ENCODE peak calls at places on chromosomes 2 and 18, in nine cellular contexts. One of them, this sample, is unnamed.

GRCh38 chr2:55302241-55302640 is 33.2 kb upstream of the MTIF2 start:
- DNase-seq in OCI-LY7: no peak
- DNase-seq in osteocyte: no peak
- DNase-seq in AG09319: no peak
- DNase-seq in left lung: no peak
- DNase-seq in mesothelial cell of epicardium: no peak
- DNase-seq in GM10248: peak
- DNase-seq in neural progenitor cell: no peak
- DNase-seq in hepatocyte: no peak
- DNase-seq in this sample: no peak

GRCh38 chr18:24209558-24209957 is 70.7 kb downstream of the CABYR start:
- DNase-seq in neural progenitor cell: no peak
- DNase-seq in osteocyte: no peak
- DNase-seq in mesothelial cell of epicardium: no peak
- DNase-seq in hepatocyte: no peak
- DNase-seq in GM10248: no peak
- DNase-seq in AG09319: no peak
- DNase-seq in OCI-LY7: no peak
- DNase-seq in left lung: no peak
- DNase-seq in this sample: no peak

GRCh38 chr2:14552818-14553217 is 79.7 kb upstream of the LRATD1 start:
- DNase-seq in left lung: no peak
- DNase-seq in osteocyte: no peak
- DNase-seq in OCI-LY7: no peak
- DNase-seq in AG09319: no peak
- DNase-seq in mesothelial cell of epicardium: no peak
- DNase-seq in neural progenitor cell: no peak
- DNase-seq in hepatocyte: no peak
- DNase-seq in GM10248: no peak
- DNase-seq in this sample: no peak

GRCh38 chr2:212424090-212424489 is 114.5 kb downstream of the ERBB4 start:
- DNase-seq in neural progenitor cell: no peak
- DNase-seq in osteocyte: no peak
- DNase-seq in hepatocyte: no peak
- DNase-seq in GM10248: no peak
- DNase-seq in OCI-LY7: no peak
- DNase-seq in AG09319: no peak
- DNase-seq in left lung: no peak
- DNase-seq in mesothelial cell of epicardium: no peak
- DNase-seq in this sample: no peak

GRCh38 chr2:75998451-75998850 is 287.7 kb upstream of the GCFC2 start:
- DNase-seq in neural progenitor cell: no peak
- DNase-seq in hepatocyte: no peak
- DNase-seq in left lung: no peak
- DNase-seq in GM10248: no peak
- DNase-seq in mesothelial cell of epicardium: no peak
- DNase-seq in OCI-LY7: no peak
- DNase-seq in AG09319: no peak
- DNase-seq in osteocyte: no peak
- DNase-seq in this sample: no peak

GRCh38 chr2:1855150-1855549 is 110.8 kb upstream of the PXDN start:
- DNase-seq in GM10248: no peak
- DNase-seq in mesothelial cell of epicardium: no peak
- DNase-seq in left lung: no peak
- DNase-seq in osteocyte: no peak
- DNase-seq in AG09319: no peak
- DNase-seq in OCI-LY7: no peak
- DNase-seq in hepatocyte: peak
- DNase-seq in neural progenitor cell: peak
- DNase-seq in this sample: no peak

GRCh38 chr2:219332542-219332941 is at the start of gene RESP18:
- DNase-seq in osteocyte: no peak
- DNase-seq in hepatocyte: no peak
- DNase-seq in GM10248: no peak
- DNase-seq in OCI-LY7: no peak
- DNase-seq in mesothelial cell of epicardium: no peak
- DNase-seq in AG09319: no peak
- DNase-seq in left lung: peak
- DNase-seq in neural progenitor cell: peak
- DNase-seq in this sample: no peak

GRCh38 chr18:40553029-40553428 is 1402.0 kb upstream of the PIK3C3 start:
- DNase-seq in left lung: no peak
- DNase-seq in OCI-LY7: no peak
- DNase-seq in hepatocyte: peak
- DNase-seq in AG09319: no peak
- DNase-seq in osteocyte: no peak
- DNase-seq in GM10248: no peak
- DNase-seq in mesothelial cell of epicardium: no peak
- DNase-seq in neural progenitor cell: no peak
- DNase-seq in this sample: no peak

GRCh38 chr2:99974275-99974674 is 168.1 kb downstream of the AFF3 start:
- DNase-seq in neural progenitor cell: peak
- DNase-seq in OCI-LY7: no peak
- DNase-seq in hepatocyte: peak
- DNase-seq in osteocyte: no peak
- DNase-seq in mesothelial cell of epicardium: no peak
- DNase-seq in GM10248: no peak
- DNase-seq in left lung: no peak
- DNase-seq in AG09319: no peak
- DNase-seq in this sample: no peak

DNA sequence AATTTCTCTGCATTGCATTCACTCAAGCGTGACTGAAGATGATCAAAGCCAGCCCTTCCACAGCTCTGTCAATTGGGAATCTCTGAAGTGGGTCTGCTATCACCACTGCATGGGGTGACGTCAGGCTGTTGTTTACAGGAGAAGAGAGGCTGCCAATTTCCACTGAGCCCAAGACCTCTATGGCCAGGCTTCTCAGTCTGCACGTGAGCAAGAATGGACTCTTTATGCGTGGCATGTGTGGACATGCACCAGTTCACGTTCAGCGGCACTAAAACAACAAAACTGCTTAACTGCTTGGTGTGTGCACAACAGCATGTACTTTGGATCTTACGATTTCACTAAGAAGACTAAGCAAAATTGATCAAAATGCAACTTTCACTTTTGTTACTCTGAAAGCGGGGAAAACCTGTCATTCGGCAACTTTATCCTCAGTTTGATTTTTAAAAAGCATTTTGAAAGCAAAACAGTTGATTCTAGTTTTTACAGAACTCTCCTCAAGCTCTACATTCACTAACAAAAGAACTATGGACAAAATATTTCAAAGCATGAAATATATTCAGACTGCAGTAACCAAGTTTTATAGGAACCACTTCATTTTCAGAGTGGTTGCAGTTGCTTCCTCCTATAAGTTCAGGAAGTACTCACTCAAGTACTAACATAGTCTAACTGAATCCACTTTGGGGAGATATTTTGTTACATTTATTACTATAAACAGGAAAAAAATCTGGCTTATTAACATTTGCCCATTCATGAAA is 77.0 kb upstream of the SERTAD2 start:
- DNase-seq in OCI-LY7: peak
- DNase-seq in hepatocyte: peak
- DNase-seq in mesothelial cell of epicardium: no peak
- DNase-seq in AG09319: peak
- DNase-seq in neural progenitor cell: peak
- DNase-seq in osteocyte: no peak
- DNase-seq in left lung: no peak
- DNase-seq in GM10248: no peak
- DNase-seq in this sample: no peak
- TF ChIP-seq CTCF in OCI-LY7: no peak
- TF ChIP-seq CTCF in hepatocyte: no peak
- TF ChIP-seq CTCF in mesothelial cell of epicardium: no peak
- TF ChIP-seq CTCF in AG09319: no peak
- TF ChIP-seq CTCF in neural progenitor cell: no peak
- TF ChIP-seq CTCF in osteocyte: no peak
- TF ChIP-seq CTCF in left lung: no peak
- TF ChIP-seq CTCF in GM10248: no peak
- TF ChIP-seq CTCF in this sample: no peak

GRCh38 chr18:12057419-12058039 is 36.1 kb upstream of the ANKRD62 start:
- DNase-seq in osteocyte: no peak
- DNase-seq in AG09319: no peak
- DNase-seq in neural progenitor cell: no peak
- DNase-seq in left lung: peak
- DNase-seq in hepatocyte: no peak
- DNase-seq in OCI-LY7: no peak
- DNase-seq in GM10248: no peak
- DNase-seq in mesothelial cell of epicardium: no peak
- DNase-seq in this sample: no peak
- TF ChIP-seq CTCF in osteocyte: no peak
- TF ChIP-seq CTCF in AG09319: no peak
- TF ChIP-seq CTCF in neural progenitor cell: peak
- TF ChIP-seq CTCF in left lung: no peak
- TF ChIP-seq CTCF in hepatocyte: no peak
- TF ChIP-seq CTCF in OCI-LY7: peak
- TF ChIP-seq CTCF in GM10248: no peak
- TF ChIP-seq CTCF in mesothelial cell of epicardium: no peak
- TF ChIP-seq CTCF in this sample: no peak

DNA sequence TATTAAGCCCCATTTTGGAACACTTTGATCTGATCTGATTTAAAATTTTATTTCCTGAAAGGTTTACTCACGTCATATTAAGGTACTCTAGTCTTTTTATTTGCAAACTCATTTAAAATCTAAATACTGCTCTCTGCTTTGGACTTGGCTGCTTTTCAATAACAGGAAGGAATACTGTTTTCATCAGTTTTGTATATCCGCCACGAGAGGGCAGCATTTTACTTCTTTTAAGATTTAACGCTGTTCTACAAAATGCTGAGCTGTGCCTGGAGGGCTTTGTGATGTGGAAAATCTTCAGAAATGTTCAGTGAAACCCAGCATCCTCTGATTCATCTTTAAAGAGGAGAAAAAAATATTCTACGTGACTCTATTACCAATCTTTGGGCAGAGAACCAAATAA is 37.5 kb upstream of the SLC38A11 start:
- DNase-seq in osteocyte: no peak
- DNase-seq in AG09319: peak
- DNase-seq in neural progenitor cell: peak
- DNase-seq in mesothelial cell of epicardium: peak
- DNase-seq in left lung: no peak
- DNase-seq in OCI-LY7: peak
- DNase-seq in hepatocyte: peak
- DNase-seq in GM10248: peak
- DNase-seq in this sample: no peak
- TF ChIP-seq CTCF in osteocyte: peak
- TF ChIP-seq CTCF in AG09319: peak
- TF ChIP-seq CTCF in neural progenitor cell: peak
- TF ChIP-seq CTCF in mesothelial cell of epicardium: peak
- TF ChIP-seq CTCF in left lung: peak
- TF ChIP-seq CTCF in OCI-LY7: peak
- TF ChIP-seq CTCF in hepatocyte: peak
- TF ChIP-seq CTCF in GM10248: peak
- TF ChIP-seq CTCF in this sample: peak

GRCh38 chr2:203155406-203155805 is 83.4 kb upstream of the CYP20A1 start:
- DNase-seq in mesothelial cell of epicardium: no peak
- DNase-seq in GM10248: no peak
- DNase-seq in OCI-LY7: peak
- DNase-seq in left lung: no peak
- DNase-seq in AG09319: no peak
- DNase-seq in hepatocyte: no peak
- DNase-seq in osteocyte: no peak
- DNase-seq in neural progenitor cell: no peak
- DNase-seq in this sample: no peak
- TF ChIP-seq CTCF in mesothelial cell of epicardium: no peak
- TF ChIP-seq CTCF in GM10248: no peak
- TF ChIP-seq CTCF in OCI-LY7: peak
- TF ChIP-seq CTCF in left lung: no peak
- TF ChIP-seq CTCF in AG09319: no peak
- TF ChIP-seq CTCF in hepatocyte: no peak
- TF ChIP-seq CTCF in osteocyte: no peak
- TF ChIP-seq CTCF in neural progenitor cell: peak
- TF ChIP-seq CTCF in this sample: no peak

DNA sequence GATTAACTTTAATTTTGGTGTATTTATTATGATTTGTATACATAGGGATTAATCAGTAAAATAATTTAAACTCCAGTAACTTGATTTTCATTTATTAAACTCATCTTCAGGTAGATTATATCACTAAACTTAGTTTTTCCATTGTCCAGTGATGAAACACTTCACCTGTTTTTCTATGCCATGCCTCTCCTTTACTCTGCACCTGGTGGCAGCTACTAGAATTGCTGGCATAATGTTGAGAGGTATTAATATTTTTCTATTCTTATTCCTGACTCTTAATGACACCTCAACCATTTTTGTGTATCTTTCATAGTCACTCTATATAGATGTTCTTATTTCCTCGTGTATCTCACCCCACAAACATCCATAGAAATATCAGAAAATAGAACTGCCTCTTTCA is 940.3 kb upstream of the CRIM1 start:
- DNase-seq in OCI-LY7: no peak
- DNase-seq in left lung: no peak
- DNase-seq in GM10248: no peak
- DNase-seq in neural progenitor cell: no peak
- DNase-seq in AG09319: no peak
- DNase-seq in osteocyte: no peak
- DNase-seq in hepatocyte: no peak
- DNase-seq in mesothelial cell of epicardium: no peak
- DNase-seq in this sample: no peak
- TF ChIP-seq CTCF in OCI-LY7: peak
- TF ChIP-seq CTCF in left lung: peak
- TF ChIP-seq CTCF in GM10248: no peak
- TF ChIP-seq CTCF in neural progenitor cell: peak
- TF ChIP-seq CTCF in AG09319: no peak
- TF ChIP-seq CTCF in osteocyte: peak
- TF ChIP-seq CTCF in hepatocyte: peak
- TF ChIP-seq CTCF in mesothelial cell of epicardium: peak
- TF ChIP-seq CTCF in this sample: peak

GRCh38 chr2:31253344-31254155 is 19.6 kb downstream of the EHD3 start:
- DNase-seq in left lung: no peak
- DNase-seq in neural progenitor cell: no peak
- DNase-seq in OCI-LY7: peak
- DNase-seq in GM10248: no peak
- DNase-seq in hepatocyte: peak
- DNase-seq in osteocyte: no peak
- DNase-seq in AG09319: no peak
- DNase-seq in mesothelial cell of epicardium: no peak
- DNase-seq in this sample: no peak
- TF ChIP-seq CTCF in left lung: no peak
- TF ChIP-seq CTCF in neural progenitor cell: no peak
- TF ChIP-seq CTCF in OCI-LY7: peak
- TF ChIP-seq CTCF in GM10248: no peak
- TF ChIP-seq CTCF in hepatocyte: no peak
- TF ChIP-seq CTCF in osteocyte: no peak
- TF ChIP-seq CTCF in AG09319: no peak
- TF ChIP-seq CTCF in mesothelial cell of epicardium: no peak
- TF ChIP-seq CTCF in this sample: no peak

This sample was measured in type B pancreatic cell.